ENCODE peak calls at places on chromosomes 12 and 14, in six cellular contexts. One of them, this sample, is unnamed.

GRCh38 chr12:47312794-47313426 is 233.2 kb upstream of the AMIGO2 start:
- DNase-seq in substantia nigra: no peak
- DNase-seq in stimulated activated CD4-positive, alpha-beta T cell treated with anti-CD3 and anti-CD28 coated beads, TNF-alpha, amount 100 ng/mL, for 24 hours: no peak
- DNase-seq in nephron progenitor cell: no peak
- DNase-seq in astrocyte: no peak
- DNase-seq in heart left ventricle: no peak
- DNase-seq in this sample: no peak

GRCh38 chr12:18108611-18109010 is 18.6 kb upstream of the RERGL start:
- DNase-seq in substantia nigra: no peak
- DNase-seq in stimulated activated CD4-positive, alpha-beta T cell treated with anti-CD3 and anti-CD28 coated beads, TNF-alpha, amount 100 ng/mL, for 24 hours: no peak
- DNase-seq in nephron progenitor cell: no peak
- DNase-seq in astrocyte: no peak
- DNase-seq in heart left ventricle: no peak
- DNase-seq in this sample: no peak

GRCh38 chr12:128853321-128854197 is at the start of gene GLT1D1:
- DNase-seq in substantia nigra: no peak
- DNase-seq in stimulated activated CD4-positive, alpha-beta T cell treated with anti-CD3 and anti-CD28 coated beads, TNF-alpha, amount 100 ng/mL, for 24 hours: no peak
- DNase-seq in nephron progenitor cell: peak
- DNase-seq in astrocyte: no peak
- DNase-seq in heart left ventricle: no peak
- DNase-seq in this sample: peak

GRCh38 chr12:8662592-8662991 is at the start of gene MFAP5:
- DNase-seq in substantia nigra: no peak
- DNase-seq in stimulated activated CD4-positive, alpha-beta T cell treated with anti-CD3 and anti-CD28 coated beads, TNF-alpha, amount 100 ng/mL, for 24 hours: no peak
- DNase-seq in nephron progenitor cell: no peak
- DNase-seq in astrocyte: peak
- DNase-seq in heart left ventricle: no peak
- DNase-seq in this sample: no peak

GRCh38 chr14:44170099-44170498 is 337.0 kb downstream of the FSCB start:
- DNase-seq in substantia nigra: no peak
- DNase-seq in stimulated activated CD4-positive, alpha-beta T cell treated with anti-CD3 and anti-CD28 coated beads, TNF-alpha, amount 100 ng/mL, for 24 hours: no peak
- DNase-seq in nephron progenitor cell: no peak
- DNase-seq in astrocyte: no peak
- DNase-seq in heart left ventricle: no peak
- DNase-seq in this sample: no peak

GRCh38 chr12:52243774-52244614 is 11.0 kb downstream of the KRT7 start:
- DNase-seq in substantia nigra: no peak
- DNase-seq in stimulated activated CD4-positive, alpha-beta T cell treated with anti-CD3 and anti-CD28 coated beads, TNF-alpha, amount 100 ng/mL, for 24 hours: peak
- DNase-seq in nephron progenitor cell: no peak
- DNase-seq in astrocyte: peak
- DNase-seq in heart left ventricle: peak
- DNase-seq in this sample: no peak

GRCh38 chr12:26319511-26319910 is 124.1 kb downstream of the SSPN start:
- DNase-seq in substantia nigra: no peak
- DNase-seq in stimulated activated CD4-positive, alpha-beta T cell treated with anti-CD3 and anti-CD28 coated beads, TNF-alpha, amount 100 ng/mL, for 24 hours: no peak
- DNase-seq in nephron progenitor cell: no peak
- DNase-seq in astrocyte: peak
- DNase-seq in heart left ventricle: peak
- DNase-seq in this sample: no peak

GRCh38 chr14:78674820-78675219 is 504.6 kb downstream of the NRXN3 start:
- DNase-seq in substantia nigra: no peak
- DNase-seq in stimulated activated CD4-positive, alpha-beta T cell treated with anti-CD3 and anti-CD28 coated beads, TNF-alpha, amount 100 ng/mL, for 24 hours: no peak
- DNase-seq in nephron progenitor cell: no peak
- DNase-seq in astrocyte: no peak
- DNase-seq in heart left ventricle: no peak
- DNase-seq in this sample: no peak

GRCh38 chr12:117118838-117119591 is 19.8 kb upstream of the TESC start:
- DNase-seq in substantia nigra: no peak
- DNase-seq in stimulated activated CD4-positive, alpha-beta T cell treated with anti-CD3 and anti-CD28 coated beads, TNF-alpha, amount 100 ng/mL, for 24 hours: no peak
- DNase-seq in nephron progenitor cell: no peak
- DNase-seq in astrocyte: no peak
- DNase-seq in heart left ventricle: no peak
- DNase-seq in this sample: peak

GRCh38 chr14:103576371-103577024 is 13.7 kb downstream of the COA8 start:
- DNase-seq in substantia nigra: peak
- DNase-seq in stimulated activated CD4-positive, alpha-beta T cell treated with anti-CD3 and anti-CD28 coated beads, TNF-alpha, amount 100 ng/mL, for 24 hours: no peak
- DNase-seq in nephron progenitor cell: peak
- DNase-seq in astrocyte: peak
- DNase-seq in heart left ventricle: peak
- DNase-seq in this sample: peak

GRCh38 chr14:23094666-23095195 is at the start of gene ACIN1:
- DNase-seq in substantia nigra: no peak
- DNase-seq in stimulated activated CD4-positive, alpha-beta T cell treated with anti-CD3 and anti-CD28 coated beads, TNF-alpha, amount 100 ng/mL, for 24 hours: peak
- DNase-seq in nephron progenitor cell: peak
- DNase-seq in astrocyte: peak
- DNase-seq in heart left ventricle: peak
- DNase-seq in this sample: no peak

GRCh38 chr14:96148631-96149030 is 56.0 kb upstream of the BDKRB2 start:
- DNase-seq in substantia nigra: no peak
- DNase-seq in stimulated activated CD4-positive, alpha-beta T cell treated with anti-CD3 and anti-CD28 coated beads, TNF-alpha, amount 100 ng/mL, for 24 hours: no peak
- DNase-seq in nephron progenitor cell: no peak
- DNase-seq in astrocyte: no peak
- DNase-seq in heart left ventricle: no peak
- DNase-seq in this sample: no peak

This sample was measured in occipital lobe.